ENCODE peak calls at places on chromosomes 1 and 21, in seven cellular contexts. Q is lung microvascular endothelial cell; K is NCI-H2171 treated with DMSO at 0.1 percent for 48 hours; R is stimulated activated CD8-positive, alpha-beta memory T cell treated with anti-CD3 and anti-CD28 coated beads, Interleukin-4, amount 100 ng/mL, for 1 hour; E is cardiac fibroblast; L is germinal center; O is left ventricle myocardium inferior. Y is an unnamed sample.
A peak's percentile ranks its signal among the peaks of the same experiment; 100 is the strongest.

GRCh38 chr1:226134170-226135058 is 52.1 kb downstream of the ACBD3 start:
- DNase-seq in K (no peak), L (no peak), Q (no peak), O (no peak), E (no peak), R (no peak), Y (no peak)

GRCh38 chr1:225617956-225618355 is 35.0 kb downstream of the ENAH start:
- DNase-seq in O (no peak), Q (no peak), E (no peak), R (no peak), L (no peak), K (peak; percentile 78), Y (no peak)

GRCh38 chr1:179016694-179017382 is 8.9 kb upstream of the FAM20B start:
- DNase-seq in E (peak; percentile 90), Q (peak; percentile 63), K (no peak), O (peak; percentile 86), R (no peak), L (no peak), Y (peak; percentile 77)

GRCh38 chr1:51916587-51917405 is 38.3 kb upstream of the NRDC start:
- DNase-seq in Q (no peak), E (peak; percentile 37), L (no peak), R (no peak), O (no peak), K (no peak), Y (no peak)

GRCh38 chr1:115753830-115754229 is 14.7 kb downstream of the CASQ2 start:
- DNase-seq in K (no peak), O (peak; percentile 25), R (no peak), Q (no peak), L (no peak), E (no peak), Y (no peak)

GRCh38 chr1:78141522-78142231 is 95.9 kb downstream of the GIPC2 start:
- DNase-seq in Q (no peak), O (no peak), E (no peak), K (no peak), L (no peak), R (no peak), Y (no peak)

GRCh38 chr1:155379180-155379876 is 58.6 kb downstream of the RUSC1 start:
- DNase-seq in R (no peak), L (peak; percentile 12), E (peak; percentile 93), O (no peak), K (peak; percentile 24), Q (peak; percentile 50), Y (no peak)

GRCh38 chr1:58089898-58090535 is 456.5 kb downstream of the OMA1 start:
- DNase-seq in E (no peak), O (no peak), Q (no peak), R (no peak), K (no peak), L (no peak), Y (no peak)

GRCh38 chr1:71780681-71781080 is 501.7 kb downstream of the NEGR1 start:
- DNase-seq in O (no peak), L (no peak), K (no peak), Q (no peak), E (peak; percentile 26), R (no peak), Y (no peak)

GRCh38 chr1:228000836-228001563 is 5.8 kb upstream of the WNT3A start:
- DNase-seq in R (no peak), O (no peak), Q (no peak), E (no peak), L (no peak), K (no peak), Y (no peak)

GRCh38 chr21:40886006-40886405 is 39.0 kb upstream of the DSCAM start:
- DNase-seq in O (no peak), E (no peak), R (no peak), Q (no peak), L (no peak), K (no peak), Y (no peak)

GRCh38 chr1:24940231-24940630 is 10.2 kb upstream of the RUNX3 start:
- DNase-seq in K (no peak), L (no peak), R (no peak), Q (no peak), O (no peak), E (no peak), Y (no peak)

GRCh38 chr1:234960722-234961467 is 167.7 kb downstream of the TOMM20 start:
- DNase-seq in O (no peak), R (no peak), Q (peak; percentile 85), K (no peak), L (no peak), E (peak; percentile 65), Y (no peak)

GRCh38 chr21:15688809-15689208 is 41.0 kb upstream of the USP25 start:
- DNase-seq in L (no peak), Q (no peak), E (peak; percentile 43), K (no peak), R (no peak), O (no peak), Y (no peak)

GRCh38 chr1:33456302-33456886 is 16.1 kb upstream of the ZSCAN20 start:
- DNase-seq in O (peak; percentile 38), Q (no peak), R (no peak), K (no peak), L (no peak), E (peak; percentile 21), Y (no peak)

GRCh38 chr21:34511154-34511553 is 856 bp downstream of the KCNE1 start:
- DNase-seq in K (no peak), Q (no peak), L (no peak), O (no peak), E (peak; percentile 50), R (no peak), Y (no peak)

GRCh38 chr1:211876849-211877248 is 46.3 kb upstream of the LPGAT1 start:
- DNase-seq in R (no peak), O (no peak), K (peak; percentile 88), L (no peak), Q (no peak), E (no peak), Y (no peak)

GRCh38 chr1:22553104-22553880 is 10.0 kb upstream of the EPHA8 start:
- DNase-seq in K (no peak), Q (no peak), R (no peak), O (no peak), L (no peak), E (no peak), Y (no peak)

GRCh38 chr1:203702130-203702577 is 62.8 kb upstream of the LAX1 start:
- DNase-seq in Q (peak; percentile 68), L (peak; percentile 67), O (no peak), R (peak; percentile 36), K (peak; percentile 65), E (peak; percentile 67), Y (peak; percentile 67)

GRCh38 chr21:41727784-41728763 is 38.8 kb downstream of the RIPK4 start:
- DNase-seq in L (no peak), K (no peak), E (no peak), O (no peak), Q (no peak), R (no peak), Y (no peak)

GRCh38 chr1:34688358-34688757 is 66.5 kb upstream of the GJB5 start:
- DNase-seq in O (no peak), Q (no peak), K (no peak), R (no peak), E (no peak), L (no peak), Y (no peak)

GRCh38 chr1:80171101-80171500 is 1164.6 kb upstream of the ADGRL4 start:
- DNase-seq in L (no peak), Q (no peak), K (no peak), O (no peak), E (peak; percentile 2), R (no peak), Y (no peak)

GRCh38 chr1:31423418-31423947 is 10.5 kb downstream of the SERINC2 start:
- DNase-seq in E (no peak), R (no peak), Q (no peak), L (peak; percentile 90), K (peak; percentile 85), O (no peak), Y (no peak)

GRCh38 chr1:25743164-25744139 is 56.5 kb upstream of the SELENON start:
- DNase-seq in Q (peak; percentile 68), O (peak; percentile 94), E (peak; percentile 88), R (no peak), K (peak; percentile 71), L (no peak), Y (peak; percentile 71)

GRCh38 chr1:24903560-24903954 is 26.5 kb downstream of the RUNX3 start:
- DNase-seq in E (no peak), L (no peak), Q (no peak), K (no peak), O (no peak), R (no peak), Y (no peak)

GRCh38 chr1:10210841-10211804 is 753 bp downstream of the KIF1B start:
- DNase-seq in L (peak; percentile 18), O (peak; percentile 92), E (peak; percentile 96), R (no peak), K (peak; percentile 73), Q (peak; percentile 85), Y (peak; percentile 95)

GRCh38 chr21:42447182-42447581 is 43.5 kb downstream of the UBASH3A start:
- DNase-seq in L (no peak), R (no peak), K (no peak), E (no peak), Q (no peak), O (no peak), Y (no peak)

GRCh38 chr21:25635310-25635709 is 3.7 kb upstream of the JAM2 start:
- DNase-seq in R (no peak), K (no peak), O (no peak), L (no peak), E (no peak), Q (no peak), Y (no peak)

GRCh38 chr1:248838357-248839167 is 538 bp downstream of the ZNF672 start:
- DNase-seq in K (peak; percentile 82), Q (peak; percentile 94), O (peak; percentile 92), L (peak; percentile 88), E (peak; percentile 87), R (peak; percentile 70), Y (peak; percentile 89)

GRCh38 chr1:101290119-101290921 is 53.5 kb downstream of the S1PR1 start:
- DNase-seq in Q (no peak), K (peak; percentile 87), O (no peak), E (no peak), R (no peak), L (no peak), Y (no peak)

GRCh38 chr1:219990782-219991510 is 55.4 kb downstream of the EPRS1 start:
- DNase-seq in O (no peak), Q (peak; percentile 74), K (peak; percentile 78), R (no peak), L (no peak), E (peak; percentile 59), Y (no peak)